ENCODE peak calls at places on chromosomes 7 and 10, in four cellular contexts. P is HepG2, M is WTC11, Y is K562. J is an unnamed sample.

GRCh38 chr10:4048245-4048864 is 263.3 kb upstream of the KLF6 start:
- DNase-seq in Y (no peak), P (no peak), M (no peak), J (no peak)

GRCh38 chr10:124001391-124002260 is 91.8 kb downstream of the CHST15 start:
- DNase-seq in P (no peak), Y (no peak), M (no peak), J (no peak)

GRCh38 chr7:130371059-130371458 is 9.2 kb upstream of the CPA1 start:
- DNase-seq in P (no peak), M (no peak), Y (no peak), J (no peak)

GRCh38 chr7:122315507-122316466 is 11.2 kb upstream of the FEZF1 start:
- DNase-seq in P (no peak), Y (no peak), M (no peak), J (no peak)

GRCh38 chr7:84913731-84914130 is 273.1 kb downstream of the SEMA3D start:
- DNase-seq in Y (no peak), M (no peak), P (no peak), J (no peak)

GRCh38 chr10:92850186-92850585 is 1.9 kb downstream of the EXOC6 start:
- DNase-seq in M (no peak), Y (no peak), P (no peak), J (no peak)

GRCh38 chr7:73431041-73431835 is 2.3 kb upstream of the FZD9 start:
- DNase-seq in M (peak), Y (no peak), P (peak), J (no peak)

GRCh38 chr10:46526682-46527038 is 29.8 kb downstream of the GPRIN2 start:
- DNase-seq in Y (no peak), M (peak), P (no peak), J (no peak)

GRCh38 chr7:103119791-103120291 is 29.1 kb downstream of the NAPEPLD start:
- DNase-seq in M (no peak), Y (peak), P (no peak), J (no peak)

GRCh38 chr7:139855498-139856270 is 26.6 kb downstream of the TBXAS1 start:
- DNase-seq in M (no peak), Y (peak), P (no peak), J (no peak)

GRCh38 chr7:120033114-120033513 is 239.9 kb upstream of the KCND2 start:
- DNase-seq in P (no peak), M (no peak), Y (no peak), J (no peak)

GRCh38 chr7:65980478-65981250 is 1.3 kb downstream of the GUSB start:
- DNase-seq in Y (peak), P (no peak), M (no peak), J (no peak)

GRCh38 chr7:154965014-154965413 is 37.9 kb downstream of the PAXIP1 start:
- DNase-seq in M (no peak), P (no peak), Y (no peak), J (no peak)

DNA sequence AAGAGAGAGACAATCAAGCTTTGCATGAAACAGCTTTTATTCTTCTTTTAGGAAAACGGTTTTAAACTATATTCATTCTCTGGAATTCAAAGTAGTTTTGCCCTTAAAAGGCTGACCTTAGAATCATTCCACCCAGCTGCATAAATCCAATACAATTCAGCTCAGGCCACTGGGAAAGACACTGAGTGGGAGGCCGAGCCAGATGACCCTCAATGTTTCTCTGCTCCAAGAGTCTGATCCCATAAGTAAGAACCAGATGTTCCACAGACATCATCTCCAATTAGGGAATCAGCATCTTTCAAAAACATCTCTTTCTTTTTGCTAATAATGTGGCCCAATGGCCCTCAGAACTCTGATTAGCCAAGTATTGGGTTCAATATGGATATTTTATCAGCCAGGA is 26.1 kb downstream of the CREB3L2 start:
- DNase-seq in Y (no peak), P (no peak), M (no peak), J (no peak)
- TF ChIP-seq ELF4 in Y (no peak), P (no peak), M (no peak), J (no peak)

DNA sequence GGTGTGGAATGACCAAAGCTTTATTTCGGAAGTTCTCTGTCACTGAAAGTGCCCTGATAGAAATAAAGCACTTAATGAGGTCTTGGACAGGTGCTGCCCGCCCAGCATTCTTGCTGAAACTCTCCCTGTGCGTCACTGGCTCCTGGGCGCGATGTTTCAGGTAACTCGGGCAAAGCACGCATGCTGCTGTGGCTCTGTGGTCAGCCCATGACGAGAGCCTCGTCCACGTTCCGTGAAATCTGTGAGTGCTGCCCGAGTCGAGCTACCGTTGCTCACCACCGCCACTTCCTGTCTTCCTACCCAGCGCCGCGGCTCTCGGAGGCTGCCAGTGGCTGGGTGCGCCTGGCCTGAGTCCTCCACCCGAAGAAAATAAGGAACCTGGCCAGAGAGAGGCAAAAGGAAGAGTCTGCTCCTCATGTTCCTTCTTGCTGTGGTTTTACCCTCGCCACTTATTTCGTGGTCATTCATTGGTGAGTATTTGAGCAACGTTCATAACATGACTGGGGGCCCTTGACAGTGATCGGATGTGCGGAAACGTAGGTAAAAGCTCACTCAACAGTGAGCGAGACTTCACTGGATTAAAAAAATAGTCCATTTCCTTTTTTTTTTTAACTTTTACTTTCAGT is 95.5 kb downstream of the MAP3K8 start:
- DNase-seq in P (no peak), Y (no peak), M (peak), J (no peak)
- TF ChIP-seq ELF4 in P (no peak), Y (no peak), M (no peak), J (no peak)

DNA sequence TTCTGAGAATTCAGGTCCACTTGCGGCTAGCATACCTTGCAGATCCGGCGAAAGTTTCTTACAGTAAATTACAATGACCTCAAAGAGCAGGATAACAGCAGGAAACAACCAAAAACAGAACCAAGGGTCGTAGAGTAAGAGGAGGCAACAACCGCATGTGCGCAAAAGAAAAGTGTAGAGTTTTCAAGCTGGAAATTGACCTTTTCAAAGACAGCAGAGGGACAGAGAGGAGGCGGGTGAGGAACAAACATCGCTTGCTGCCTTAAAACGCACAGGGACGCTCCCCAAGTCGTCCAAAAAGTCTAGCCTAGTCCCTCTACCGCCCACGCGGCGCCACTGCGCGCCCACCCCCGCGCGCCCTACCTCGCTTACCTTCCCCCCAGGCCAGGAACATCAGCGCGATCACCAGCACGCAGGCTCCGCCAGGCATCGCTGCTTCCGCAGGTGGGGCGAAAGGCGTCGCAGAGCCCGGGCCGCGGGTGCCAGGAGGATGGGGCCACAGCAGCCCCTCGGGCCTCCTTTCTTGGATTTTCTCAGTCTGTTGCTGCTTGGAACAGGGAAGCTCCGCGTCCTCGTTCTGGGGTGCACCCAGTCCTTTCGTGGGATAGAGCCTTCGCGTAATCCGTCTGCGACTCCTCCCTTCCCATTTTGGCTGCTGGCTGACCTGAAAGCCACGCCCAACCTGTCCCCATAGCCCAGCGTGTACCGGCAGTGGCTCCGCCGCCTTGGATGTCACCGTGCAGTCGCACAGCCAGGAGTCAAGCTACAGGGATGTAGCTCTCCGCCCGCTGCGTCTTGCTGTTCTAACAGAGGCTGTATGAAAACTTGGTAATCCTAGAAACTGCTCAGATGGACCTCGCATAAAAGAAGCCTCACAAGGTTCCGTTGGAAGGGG is at the start of gene VWDE:
- DNase-seq in P (no peak), M (peak), Y (peak), J (peak)
- TF ChIP-seq ELF4 in P (no peak), M (no peak), Y (no peak), J (no peak)

DNA sequence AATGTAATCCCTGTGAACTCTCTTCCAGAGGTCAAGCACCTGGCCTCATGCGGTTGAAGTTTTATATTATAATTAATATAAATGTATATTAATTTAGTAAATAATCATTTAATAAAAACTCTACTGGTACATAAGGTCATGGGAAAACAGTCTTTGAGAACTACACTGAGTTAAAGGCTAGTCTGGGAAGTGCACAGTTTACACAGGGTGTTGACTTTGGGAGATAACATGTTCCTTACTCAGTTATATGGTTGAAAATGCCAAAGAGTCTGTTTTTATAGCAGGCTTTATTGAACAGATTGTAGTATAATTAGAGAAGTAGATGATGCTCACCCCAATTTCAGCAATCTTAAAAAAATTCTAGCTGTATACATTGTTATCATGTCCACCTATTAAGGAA is 735.9 kb downstream of the GATA3 start:
- DNase-seq in M (no peak), Y (no peak), P (no peak), J (no peak)
- TF ChIP-seq ELF4 in M (no peak), Y (no peak), P (no peak), J (no peak)

DNA sequence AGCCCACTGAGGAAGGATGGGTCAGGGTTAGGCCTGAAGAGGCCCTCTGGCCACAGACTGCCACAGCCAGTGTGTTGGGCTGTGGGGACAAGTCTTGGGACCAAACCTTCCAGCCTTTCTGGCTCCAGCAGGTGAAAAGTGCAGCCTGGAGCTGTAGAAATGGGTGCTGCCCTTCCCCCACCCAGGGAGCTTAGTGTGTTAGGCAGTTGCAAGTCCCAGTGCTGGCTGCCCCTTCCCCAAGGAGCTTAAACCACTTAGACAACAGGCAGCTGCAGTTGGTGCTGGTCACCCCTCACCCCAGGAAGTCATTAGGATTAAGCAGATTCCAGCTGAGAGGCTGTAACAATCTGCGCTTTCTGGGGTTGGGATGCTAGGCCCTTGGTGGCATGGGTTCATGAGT is 563.3 kb downstream of the NRG3 start:
- DNase-seq in Y (no peak), M (no peak), P (no peak), J (no peak)
- TF ChIP-seq ELF4 in Y (no peak), M (no peak), P (no peak), J (no peak)

GRCh38 chr7:7051221-7051877 is 131.0 kb upstream of the C1GALT1 start:
- DNase-seq in M (no peak), Y (no peak), P (no peak), J (no peak)
- TF ChIP-seq ELF4 in M (no peak), Y (no peak), P (no peak), J (no peak)

DNA sequence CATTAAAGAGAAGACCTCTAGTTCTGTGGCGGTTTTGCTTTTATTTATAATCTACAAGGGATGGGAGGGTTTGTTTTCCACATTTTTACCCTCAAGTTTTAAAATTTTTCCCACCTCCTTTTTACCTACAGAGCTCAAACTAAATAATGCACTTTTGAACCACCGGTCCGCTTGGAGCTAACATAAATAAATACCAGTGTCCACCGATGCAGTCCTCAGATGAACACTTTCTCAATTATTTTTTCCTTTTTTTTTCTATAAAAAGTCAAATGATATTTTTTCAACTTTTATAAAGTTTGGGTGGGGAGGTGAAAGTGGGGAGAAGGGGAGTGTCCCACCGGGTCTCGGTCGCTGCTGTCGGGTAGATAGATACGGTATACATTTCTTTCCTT is 3.3 kb downstream of the ZNF503 start:
- DNase-seq in Y (no peak), M (no peak), P (no peak), J (no peak)
- TF ChIP-seq ELF4 in Y (no peak), M (no peak), P (no peak), J (no peak)

DNA sequence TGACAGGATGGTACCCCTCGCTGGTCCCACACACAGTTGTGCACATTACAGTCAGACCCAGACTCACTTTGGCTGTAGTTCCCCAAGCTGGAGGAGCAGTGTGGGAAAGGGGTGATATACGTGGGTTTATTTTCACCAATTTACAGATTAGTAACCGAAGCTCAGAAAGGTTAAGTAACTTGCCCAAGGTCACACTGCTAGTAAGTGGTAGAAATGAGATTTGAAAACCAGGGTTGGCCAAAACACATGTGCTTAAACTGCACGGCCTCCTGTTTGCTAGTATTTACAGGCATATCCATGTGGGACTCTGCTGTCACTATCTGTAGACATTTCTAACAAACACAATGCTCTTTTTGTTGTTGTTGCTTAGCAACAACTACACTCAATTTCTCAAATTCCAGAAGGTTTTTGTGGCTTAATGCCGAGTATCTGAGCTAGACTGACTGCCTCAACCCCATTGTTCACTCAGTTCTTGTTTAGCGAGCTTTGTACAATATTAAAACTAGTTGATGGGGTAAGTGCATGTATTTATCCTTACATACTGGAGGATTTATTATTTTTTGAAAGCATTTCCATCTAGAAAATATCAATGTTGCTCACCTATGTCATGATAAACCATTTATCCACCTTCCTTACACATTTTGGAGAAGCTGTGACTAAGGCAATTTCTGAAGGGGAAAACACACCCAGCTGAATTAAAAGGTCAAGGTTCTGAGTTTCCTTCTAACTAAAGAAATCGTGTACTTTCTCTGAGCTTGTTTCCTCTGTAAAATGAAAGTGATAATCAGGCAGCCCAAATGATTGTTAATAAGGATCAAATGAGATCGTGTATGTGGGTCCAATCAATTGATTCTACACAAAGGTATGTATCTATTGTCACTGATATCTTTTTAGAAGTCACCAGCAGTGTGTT is 5.3 kb upstream of the TMEM139 start:
- DNase-seq in Y (no peak), P (peak), M (no peak), J (no peak)
- TF ChIP-seq ELF4 in Y (no peak), P (no peak), M (no peak), J (no peak)

GRCh38 chr7:90458104-90458503 is 11.3 kb upstream of the PTTG1IP2 start:
- DNase-seq in Y (no peak), M (no peak), P (no peak), J (no peak)
- TF ChIP-seq ELF4 in Y (no peak), M (no peak), P (no peak), J (no peak)

J was measured in HEK293T.